ENCODE peak calls at places on chromosomes 13 and 19, in six cellular contexts. One of them, this sample, is unnamed.
A peak's percentile ranks its signal among the peaks of the same experiment; 100 is the strongest.

GRCh38 chr13:42101821-42102580 is 53.6 kb downstream of the DGKH start:
- DNase-seq in activated effector memory CD4-positive, alpha-beta T cell treated with Interleukin-2 at 50 U/mL for 16 hours: no peak
- DNase-seq in stimulated activated CD8-positive, alpha-beta memory T cell treated with anti-CD3 and anti-CD28 coated beads, Interleukin-15, amount 100 ng/mL, for 24 hours: no peak
- DNase-seq in Jurkat, Clone E6-1: no peak
- DNase-seq in activated CD8-positive, alpha-beta memory T cell treated with anti-CD3 and anti-CD28 coated beads for 48 hours: no peak
- DNase-seq in T-helper 17 cell: no peak
- DNase-seq in this sample: no peak

GRCh38 chr13:32206097-32206740 is 108.9 kb downstream of the ZAR1L start:
- DNase-seq in activated effector memory CD4-positive, alpha-beta T cell treated with Interleukin-2 at 50 U/mL for 16 hours: no peak
- DNase-seq in stimulated activated CD8-positive, alpha-beta memory T cell treated with anti-CD3 and anti-CD28 coated beads, Interleukin-15, amount 100 ng/mL, for 24 hours: no peak
- DNase-seq in Jurkat, Clone E6-1: no peak
- DNase-seq in activated CD8-positive, alpha-beta memory T cell treated with anti-CD3 and anti-CD28 coated beads for 48 hours: no peak
- DNase-seq in T-helper 17 cell: no peak
- DNase-seq in this sample: no peak

GRCh38 chr13:51632643-51633357 is 48.5 kb downstream of the WDFY2 start:
- DNase-seq in activated effector memory CD4-positive, alpha-beta T cell treated with Interleukin-2 at 50 U/mL for 16 hours: no peak
- DNase-seq in stimulated activated CD8-positive, alpha-beta memory T cell treated with anti-CD3 and anti-CD28 coated beads, Interleukin-15, amount 100 ng/mL, for 24 hours: no peak
- DNase-seq in Jurkat, Clone E6-1: no peak
- DNase-seq in activated CD8-positive, alpha-beta memory T cell treated with anti-CD3 and anti-CD28 coated beads for 48 hours: no peak
- DNase-seq in T-helper 17 cell: no peak
- DNase-seq in this sample: no peak

GRCh38 chr13:37679043-37679442 is 80.5 kb upstream of the POSTN start:
- DNase-seq in activated effector memory CD4-positive, alpha-beta T cell treated with Interleukin-2 at 50 U/mL for 16 hours: no peak
- DNase-seq in stimulated activated CD8-positive, alpha-beta memory T cell treated with anti-CD3 and anti-CD28 coated beads, Interleukin-15, amount 100 ng/mL, for 24 hours: no peak
- DNase-seq in Jurkat, Clone E6-1: no peak
- DNase-seq in activated CD8-positive, alpha-beta memory T cell treated with anti-CD3 and anti-CD28 coated beads for 48 hours: no peak
- DNase-seq in T-helper 17 cell: no peak
- DNase-seq in this sample: no peak

GRCh38 chr13:53007872-53008271 is 20.7 kb upstream of the OLFM4 start:
- DNase-seq in activated effector memory CD4-positive, alpha-beta T cell treated with Interleukin-2 at 50 U/mL for 16 hours: no peak
- DNase-seq in stimulated activated CD8-positive, alpha-beta memory T cell treated with anti-CD3 and anti-CD28 coated beads, Interleukin-15, amount 100 ng/mL, for 24 hours: no peak
- DNase-seq in Jurkat, Clone E6-1: no peak
- DNase-seq in activated CD8-positive, alpha-beta memory T cell treated with anti-CD3 and anti-CD28 coated beads for 48 hours: no peak
- DNase-seq in T-helper 17 cell: no peak
- DNase-seq in this sample: peak; percentile 28

GRCh38 chr19:2150794-2151338 is 500 bp downstream of the AP3D1 start:
- DNase-seq in activated effector memory CD4-positive, alpha-beta T cell treated with Interleukin-2 at 50 U/mL for 16 hours: no peak
- DNase-seq in stimulated activated CD8-positive, alpha-beta memory T cell treated with anti-CD3 and anti-CD28 coated beads, Interleukin-15, amount 100 ng/mL, for 24 hours: no peak
- DNase-seq in Jurkat, Clone E6-1: no peak
- DNase-seq in activated CD8-positive, alpha-beta memory T cell treated with anti-CD3 and anti-CD28 coated beads for 48 hours: no peak
- DNase-seq in T-helper 17 cell: no peak
- DNase-seq in this sample: no peak

GRCh38 chr13:35953537-35954206 is 177.5 kb downstream of the DCLK1 start:
- DNase-seq in activated effector memory CD4-positive, alpha-beta T cell treated with Interleukin-2 at 50 U/mL for 16 hours: no peak
- DNase-seq in stimulated activated CD8-positive, alpha-beta memory T cell treated with anti-CD3 and anti-CD28 coated beads, Interleukin-15, amount 100 ng/mL, for 24 hours: no peak
- DNase-seq in Jurkat, Clone E6-1: no peak
- DNase-seq in activated CD8-positive, alpha-beta memory T cell treated with anti-CD3 and anti-CD28 coated beads for 48 hours: no peak
- DNase-seq in T-helper 17 cell: no peak
- DNase-seq in this sample: no peak

GRCh38 chr19:48064509-48064908 is 20.6 kb upstream of the CABP5 start:
- DNase-seq in activated effector memory CD4-positive, alpha-beta T cell treated with Interleukin-2 at 50 U/mL for 16 hours: no peak
- DNase-seq in stimulated activated CD8-positive, alpha-beta memory T cell treated with anti-CD3 and anti-CD28 coated beads, Interleukin-15, amount 100 ng/mL, for 24 hours: no peak
- DNase-seq in Jurkat, Clone E6-1: no peak
- DNase-seq in activated CD8-positive, alpha-beta memory T cell treated with anti-CD3 and anti-CD28 coated beads for 48 hours: no peak
- DNase-seq in T-helper 17 cell: no peak
- DNase-seq in this sample: no peak

GRCh38 chr19:52007436-52007804 is 591 bp downstream of the ZNF615 start:
- DNase-seq in activated effector memory CD4-positive, alpha-beta T cell treated with Interleukin-2 at 50 U/mL for 16 hours: no peak
- DNase-seq in stimulated activated CD8-positive, alpha-beta memory T cell treated with anti-CD3 and anti-CD28 coated beads, Interleukin-15, amount 100 ng/mL, for 24 hours: no peak
- DNase-seq in Jurkat, Clone E6-1: no peak
- DNase-seq in activated CD8-positive, alpha-beta memory T cell treated with anti-CD3 and anti-CD28 coated beads for 48 hours: no peak
- DNase-seq in T-helper 17 cell: no peak
- DNase-seq in this sample: no peak

GRCh38 chr13:82747948-82748347 is 1134.3 kb downstream of the SLITRK1 start:
- DNase-seq in activated effector memory CD4-positive, alpha-beta T cell treated with Interleukin-2 at 50 U/mL for 16 hours: no peak
- DNase-seq in stimulated activated CD8-positive, alpha-beta memory T cell treated with anti-CD3 and anti-CD28 coated beads, Interleukin-15, amount 100 ng/mL, for 24 hours: no peak
- DNase-seq in Jurkat, Clone E6-1: no peak
- DNase-seq in activated CD8-positive, alpha-beta memory T cell treated with anti-CD3 and anti-CD28 coated beads for 48 hours: no peak
- DNase-seq in T-helper 17 cell: no peak
- DNase-seq in this sample: no peak

GRCh38 chr19:41774515-41774980 is 19.2 kb downstream of the CEACAM6 start:
- DNase-seq in activated effector memory CD4-positive, alpha-beta T cell treated with Interleukin-2 at 50 U/mL for 16 hours: peak; percentile 25
- DNase-seq in stimulated activated CD8-positive, alpha-beta memory T cell treated with anti-CD3 and anti-CD28 coated beads, Interleukin-15, amount 100 ng/mL, for 24 hours: no peak
- DNase-seq in Jurkat, Clone E6-1: peak; percentile 83
- DNase-seq in activated CD8-positive, alpha-beta memory T cell treated with anti-CD3 and anti-CD28 coated beads for 48 hours: no peak
- DNase-seq in T-helper 17 cell: no peak
- DNase-seq in this sample: no peak

GRCh38 chr13:79314652-79315051 is 91.4 kb downstream of the RBM26 start:
- DNase-seq in activated effector memory CD4-positive, alpha-beta T cell treated with Interleukin-2 at 50 U/mL for 16 hours: no peak
- DNase-seq in stimulated activated CD8-positive, alpha-beta memory T cell treated with anti-CD3 and anti-CD28 coated beads, Interleukin-15, amount 100 ng/mL, for 24 hours: no peak
- DNase-seq in Jurkat, Clone E6-1: no peak
- DNase-seq in activated CD8-positive, alpha-beta memory T cell treated with anti-CD3 and anti-CD28 coated beads for 48 hours: no peak
- DNase-seq in T-helper 17 cell: no peak
- DNase-seq in this sample: no peak

GRCh38 chr13:110555601-110556223 is 5.8 kb downstream of the RAB20 start:
- DNase-seq in activated effector memory CD4-positive, alpha-beta T cell treated with Interleukin-2 at 50 U/mL for 16 hours: no peak
- DNase-seq in stimulated activated CD8-positive, alpha-beta memory T cell treated with anti-CD3 and anti-CD28 coated beads, Interleukin-15, amount 100 ng/mL, for 24 hours: no peak
- DNase-seq in Jurkat, Clone E6-1: no peak
- DNase-seq in activated CD8-positive, alpha-beta memory T cell treated with anti-CD3 and anti-CD28 coated beads for 48 hours: no peak
- DNase-seq in T-helper 17 cell: no peak
- DNase-seq in this sample: peak; percentile 83

GRCh38 chr13:50392977-50393376 is 377.7 kb downstream of the KCNRG start:
- DNase-seq in activated effector memory CD4-positive, alpha-beta T cell treated with Interleukin-2 at 50 U/mL for 16 hours: no peak
- DNase-seq in stimulated activated CD8-positive, alpha-beta memory T cell treated with anti-CD3 and anti-CD28 coated beads, Interleukin-15, amount 100 ng/mL, for 24 hours: no peak
- DNase-seq in Jurkat, Clone E6-1: no peak
- DNase-seq in activated CD8-positive, alpha-beta memory T cell treated with anti-CD3 and anti-CD28 coated beads for 48 hours: no peak
- DNase-seq in T-helper 17 cell: no peak
- DNase-seq in this sample: no peak